ENCODE peak calls at places on chromosomes 13 and 19, in nine cellular contexts. Z, N, E, C, W, L, S, G and D are unnamed samples.

GRCh38 chr13:101397742-101398141 is 18.6 kb downstream of the NALCN start:
- DNase-seq in W (peak), N (no peak), C (no peak), S (no peak), Z (peak), L (no peak), G (peak), E (no peak), D (peak)

GRCh38 chr19:41431426-41432386 is 4.5 kb upstream of the B3GNT8 start:
- DNase-seq in N (no peak), G (peak), W (peak), E (no peak), C (no peak), S (no peak), Z (peak), L (no peak), D (no peak)

GRCh38 chr19:29706635-29707034 is 8.4 kb downstream of the C19orf12 start:
- DNase-seq in L (no peak), G (no peak), N (no peak), E (no peak), C (no peak), S (no peak), W (no peak), Z (no peak), D (no peak)

GRCh38 chr13:25992076-25992475 is 59.7 kb downstream of the SHISA2 start:
- DNase-seq in C (no peak), G (no peak), W (no peak), E (no peak), Z (no peak), N (no peak), S (no peak), L (no peak), D (no peak)

GRCh38 chr13:25733061-25733491 is 318.7 kb downstream of the SHISA2 start:
- DNase-seq in W (no peak), S (no peak), Z (peak), L (no peak), G (peak), N (no peak), C (no peak), E (no peak), D (no peak)

GRCh38 chr13:76884167-76884566 is 2.0 kb downstream of the KCTD12 start:
- DNase-seq in Z (peak), N (no peak), W (no peak), L (peak), S (no peak), C (no peak), E (peak), G (peak), D (peak)

GRCh38 chr13:20544186-20544914 is 18.7 kb upstream of the CRYL1 start:
- DNase-seq in G (no peak), N (no peak), E (no peak), L (no peak), C (no peak), W (no peak), Z (no peak), S (no peak), D (no peak)

GRCh38 chr13:98307392-98307743 is 130.3 kb upstream of the RNF113B start:
- DNase-seq in Z (no peak), L (no peak), W (no peak), N (no peak), C (no peak), S (no peak), E (no peak), G (no peak), D (no peak)

GRCh38 chr19:19474950-19475781 is 40.2 kb downstream of the TSSK6 start:
- DNase-seq in N (no peak), C (no peak), Z (no peak), S (no peak), L (no peak), E (peak), W (no peak), G (no peak), D (no peak)

GRCh38 chr13:79386125-79386822 is 19.8 kb downstream of the RBM26 start:
- DNase-seq in N (no peak), Z (no peak), C (no peak), W (no peak), G (no peak), E (no peak), L (no peak), S (no peak), D (no peak)

GRCh38 chr19:17184381-17184841 is 30.7 kb upstream of the USE1 start:
- DNase-seq in Z (no peak), N (no peak), E (no peak), G (no peak), W (peak), C (peak), L (no peak), S (no peak), D (no peak)

GRCh38 chr19:50300814-50301606 is 28.2 kb downstream of the KCNC3 start:
- DNase-seq in L (no peak), W (peak), Z (peak), G (peak), C (no peak), E (no peak), S (no peak), N (no peak), D (no peak)

GRCh38 chr19:42068756-42069571 is 1.0 kb downstream of the GRIK5 start:
- DNase-seq in W (no peak), N (no peak), E (no peak), C (no peak), L (no peak), G (no peak), S (no peak), Z (no peak), D (no peak)

GRCh38 chr19:14056741-14057356 is 5.0 kb downstream of the PALM3 start:
- DNase-seq in L (no peak), W (no peak), Z (no peak), G (no peak), E (no peak), N (no peak), S (no peak), C (no peak), D (no peak)

GRCh38 chr19:38057954-38058690 is 151.1 kb downstream of the SIPA1L3 start:
- DNase-seq in N (no peak), L (peak), W (no peak), G (no peak), E (no peak), S (peak), C (peak), Z (no peak), D (no peak)

GRCh38 chr19:30450101-30450500 is 77.9 kb downstream of the ZNF536 start:
- DNase-seq in E (peak), W (no peak), N (no peak), Z (peak), G (no peak), S (no peak), L (no peak), C (no peak), D (peak)

GRCh38 chr13:75432045-75432444 is 49.9 kb downstream of the TBC1D4 start:
- DNase-seq in G (no peak), L (no peak), Z (no peak), W (peak), C (no peak), E (peak), N (no peak), S (no peak), D (no peak)

GRCh38 chr13:74443623-74444022 is 309.4 kb upstream of the KLF12 start:
- DNase-seq in L (no peak), Z (peak), G (peak), N (no peak), E (no peak), C (no peak), W (peak), S (no peak), D (no peak)

GRCh38 chr13:79185580-79185979 is 220.5 kb downstream of the RBM26 start:
- DNase-seq in W (no peak), Z (no peak), N (no peak), L (no peak), G (no peak), S (no peak), E (no peak), C (no peak), D (no peak)

GRCh38 chr13:54733639-54734038 is 1705.0 kb downstream of the OLFM4 start:
- DNase-seq in Z (no peak), E (no peak), W (no peak), G (no peak), N (no peak), S (no peak), L (no peak), C (no peak), D (no peak)

GRCh38 chr19:16875584-16876555 is 12.9 kb upstream of the F2RL3 start:
- DNase-seq in W (no peak), N (no peak), L (no peak), G (no peak), Z (no peak), E (no peak), S (no peak), C (peak), D (no peak)

GRCh38 chr19:42268704-42269517 is at the start of gene CIC:
- DNase-seq in S (peak), G (peak), N (peak), C (peak), L (peak), Z (peak), W (peak), E (peak), D (peak)

GRCh38 chr19:48636859-48637448 is at the start of gene DBP:
- DNase-seq in N (no peak), Z (no peak), S (no peak), G (no peak), E (no peak), C (no peak), W (no peak), L (peak), D (peak)
- TF ChIP-seq CTCF in N (no peak), Z (no peak), S (peak), G (no peak), E (no peak), C (peak), W (no peak), L (peak), D (no peak)

GRCh38 chr13:29532821-29533220 is 62.7 kb downstream of the SLC7A1 start:
- DNase-seq in G (no peak), S (no peak), L (no peak), C (no peak), W (no peak), N (no peak), E (no peak), Z (no peak), D (no peak)
- TF ChIP-seq CTCF in G (no peak), S (no peak), L (no peak), C (no peak), W (no peak), N (no peak), E (no peak), Z (no peak), D (no peak)

DNA sequence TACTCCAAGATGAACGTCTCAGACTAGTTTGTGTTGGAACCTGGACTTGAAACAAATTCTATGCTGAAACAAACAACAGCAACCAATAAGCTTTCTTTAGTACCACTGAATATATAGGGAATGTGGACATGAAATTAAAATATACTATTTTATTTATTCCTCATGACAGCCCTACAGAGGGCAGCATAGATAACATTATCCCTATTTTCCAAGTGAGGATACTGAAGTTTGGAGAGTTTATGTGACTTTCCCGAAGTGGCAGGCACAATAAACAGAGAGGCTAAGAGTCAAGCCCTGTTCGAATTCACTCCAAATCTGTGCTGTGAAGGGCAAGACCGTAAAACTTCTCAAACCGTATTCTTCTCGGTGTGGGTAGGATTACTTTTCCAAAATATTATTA is 509.9 kb upstream of the GPC6 start:
- DNase-seq in C (no peak), L (no peak), W (peak), Z (peak), G (peak), S (no peak), E (no peak), N (no peak), D (no peak)
- TF ChIP-seq CTCF in C (no peak), L (no peak), W (peak), Z (peak), G (peak), S (no peak), E (no peak), N (peak), D (no peak)

DNA sequence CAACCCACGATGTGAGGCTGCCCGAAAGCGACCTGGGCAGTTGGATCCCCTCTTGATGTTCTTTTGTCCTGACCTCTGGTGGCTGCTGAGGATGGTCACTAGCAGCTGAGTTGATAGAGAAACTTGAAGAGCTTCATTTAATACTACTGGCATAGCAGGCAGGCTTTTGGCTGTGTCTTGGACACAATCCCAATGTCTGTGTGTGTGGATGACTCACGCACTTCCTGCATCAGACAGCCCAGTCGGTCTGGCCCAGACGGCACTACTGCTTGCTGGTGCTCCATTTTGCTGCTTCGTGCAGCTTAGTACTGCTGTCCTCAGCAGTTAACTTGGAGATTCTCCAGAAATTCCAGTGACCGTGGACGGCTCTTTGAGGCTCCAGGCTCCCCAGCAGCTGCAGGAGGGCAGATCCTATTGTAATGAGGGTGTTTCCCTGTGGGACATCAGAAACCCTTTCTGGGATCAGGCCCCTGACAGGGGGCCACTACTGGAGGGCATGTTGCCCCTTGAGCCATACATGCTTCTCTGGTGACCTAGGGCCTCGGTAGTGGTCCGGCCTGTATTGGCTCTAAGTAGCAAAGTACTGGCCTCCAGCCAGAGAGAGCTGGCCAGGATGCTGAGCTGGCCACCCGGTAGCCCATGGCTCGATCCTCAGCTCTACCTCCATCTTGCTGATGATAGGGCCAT is 4.5 kb downstream of the FPR3 start:
- DNase-seq in G (peak), Z (peak), L (peak), C (no peak), S (no peak), W (peak), E (peak), N (peak), D (no peak)
- TF ChIP-seq CTCF in G (no peak), Z (peak), L (no peak), C (no peak), S (no peak), W (no peak), E (no peak), N (no peak), D (no peak)

DNA sequence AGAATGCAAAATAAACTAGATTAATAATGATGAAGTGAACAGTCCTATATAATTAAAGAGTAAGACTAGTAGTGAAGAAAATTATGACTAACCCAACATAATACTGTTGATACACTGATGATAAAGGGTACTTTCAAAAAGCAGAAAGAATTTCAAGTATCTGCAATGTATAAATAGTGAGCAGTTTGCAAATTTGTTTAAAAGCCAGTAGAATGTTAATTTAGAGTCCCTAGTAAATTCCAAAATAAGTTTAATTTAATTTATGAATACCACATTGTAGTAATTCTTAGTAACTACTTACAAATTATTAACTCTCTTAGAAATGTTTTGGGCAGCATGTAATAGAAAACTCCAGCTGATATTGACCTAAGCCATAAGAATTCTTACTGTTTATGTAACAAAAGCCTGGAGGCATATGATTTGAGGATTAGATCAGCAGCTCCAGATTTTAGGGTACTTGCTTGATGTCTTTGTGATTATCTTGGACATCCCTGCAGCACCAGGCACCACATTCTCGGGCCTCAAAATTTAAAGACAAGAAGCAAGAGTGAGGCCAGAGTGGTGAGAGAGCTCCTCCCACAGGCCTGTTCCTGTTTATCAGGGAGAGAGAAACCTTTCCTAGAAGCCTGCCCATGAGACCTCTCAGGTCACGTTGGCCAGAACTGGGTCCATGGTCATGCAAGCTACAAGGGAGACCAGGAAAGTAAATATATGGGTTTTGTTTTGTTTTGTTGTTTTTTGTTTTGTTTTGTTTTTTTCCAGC is 67.6 kb upstream of the TDRD3 start:
- DNase-seq in S (peak), Z (peak), C (peak), E (no peak), N (no peak), L (peak), G (peak), W (peak), D (peak)
- TF ChIP-seq CTCF in S (peak), Z (peak), C (peak), E (no peak), N (no peak), L (peak), G (peak), W (peak), D (peak)

GRCh38 chr19:46291829-46292228 is 5.0 kb upstream of the HIF3A start:
- DNase-seq in W (no peak), L (no peak), S (no peak), C (no peak), G (no peak), N (no peak), E (no peak), Z (no peak), D (no peak)

GRCh38 chr19:46287585-46287984 is 9.3 kb upstream of the HIF3A start:
- DNase-seq in L (no peak), W (no peak), E (no peak), Z (peak), C (no peak), S (no peak), G (no peak), N (no peak), D (no peak)

GRCh38 chr19:46284635-46285034 is 12.2 kb upstream of the HIF3A start:
- DNase-seq in E (no peak), N (no peak), C (no peak), G (no peak), S (no peak), Z (no peak), L (no peak), W (no peak), D (no peak)

GRCh38 chr19:46289724-46290619 is 6.9 kb upstream of the HIF3A start:
- DNase-seq in Z (no peak), E (no peak), N (no peak), L (no peak), W (no peak), C (no peak), S (no peak), G (no peak), D (no peak)

DNA sequence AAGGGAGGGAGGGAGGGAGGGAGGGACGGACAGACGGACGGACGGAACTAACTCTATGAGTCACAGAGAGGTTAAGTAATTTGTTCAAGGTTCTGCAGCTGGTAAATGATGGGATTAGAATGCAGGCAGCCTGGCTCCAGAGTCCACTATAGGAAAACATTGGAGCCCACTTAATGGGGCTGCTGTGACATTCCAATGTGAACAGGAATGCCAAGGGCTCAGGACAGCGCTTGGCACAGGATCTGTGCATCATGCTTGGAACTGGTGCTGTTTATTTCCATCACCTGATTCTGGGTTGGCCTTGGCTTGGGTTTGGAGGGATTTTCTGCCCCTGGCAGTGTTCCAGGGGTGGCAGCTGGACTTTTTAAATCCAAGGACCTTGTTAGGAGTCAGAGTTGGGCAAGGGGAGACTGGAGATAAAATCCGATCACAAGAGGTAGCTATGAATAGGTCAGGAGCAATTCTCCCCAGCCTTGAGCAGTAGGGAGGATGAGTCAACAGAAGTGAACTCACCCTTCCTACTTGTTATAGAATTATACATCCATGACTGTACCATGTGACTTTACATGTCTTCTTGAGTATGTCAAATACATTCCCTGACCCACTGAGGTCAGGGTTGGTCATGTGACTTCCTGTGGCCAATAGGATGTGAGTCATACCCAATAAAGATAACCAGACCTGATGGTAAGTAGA is 7.8 kb upstream of the HIF3A start:
- DNase-seq in N (no peak), E (peak), C (no peak), G (peak), Z (peak), W (peak), L (no peak), S (no peak), D (no peak)
- TF ChIP-seq CTCF in N (no peak), E (no peak), C (no peak), G (no peak), Z (no peak), W (no peak), L (no peak), S (no peak), D (no peak)